ENCODE peak calls at places on chromosome 9, in six cellular contexts. B is OCI-LY7, F is mucosa of descending colon, D is cardiac fibroblast, S is epithelial cell of esophagus, X is breast epithelium. R is an unnamed sample.

GRCh38 chr9:134595014-134595413 is 46.6 kb upstream of the COL5A1 start:
- DNase-seq in B (no peak), F (no peak), D (no peak), S (no peak), X (no peak), R (no peak)

GRCh38 chr9:98097836-98098235 is 21.2 kb downstream of the TRIM14 start:
- DNase-seq in B (peak), F (no peak), D (no peak), S (peak), X (peak), R (no peak)

GRCh38 chr9:108844391-108844790 is 11.4 kb downstream of the ACTL7B start:
- DNase-seq in B (no peak), F (no peak), D (no peak), S (no peak), X (no peak), R (no peak)

GRCh38 chr9:94887721-94888120 is 161.2 kb downstream of the AOPEP start:
- DNase-seq in B (no peak), F (no peak), D (no peak), S (no peak), X (no peak), R (no peak)

GRCh38 chr9:111896942-111897830 is 572 bp downstream of the UGCG start:
- DNase-seq in B (no peak), F (peak), D (peak), S (peak), X (peak), R (no peak)

GRCh38 chr9:134058716-134059115 is 9.1 kb downstream of the BRD3 start:
- DNase-seq in B (no peak), F (no peak), D (no peak), S (peak), X (no peak), R (no peak)

GRCh38 chr9:88310310-88310980 is 77.8 kb upstream of the SPIN1 start:
- DNase-seq in B (no peak), F (peak), D (peak), S (no peak), X (no peak), R (no peak)

GRCh38 chr9:136711751-136712689 is at the start of gene DIPK1B:
- DNase-seq in B (peak), F (no peak), D (no peak), S (no peak), X (no peak), R (no peak)

GRCh38 chr9:85743290-85744128 is 1.8 kb upstream of the AGTPBP1 start:
- DNase-seq in B (no peak), F (peak), D (peak), S (peak), X (no peak), R (peak)

GRCh38 chr9:91192785-91193657 is 168.7 kb downstream of the AUH start:
- DNase-seq in B (peak), F (peak), D (peak), S (peak), X (peak), R (peak)

GRCh38 chr9:81826541-81826906 is 101.7 kb upstream of the SPATA31D4 start:
- DNase-seq in B (no peak), F (peak), D (peak), S (no peak), X (no peak), R (no peak)

DNA sequence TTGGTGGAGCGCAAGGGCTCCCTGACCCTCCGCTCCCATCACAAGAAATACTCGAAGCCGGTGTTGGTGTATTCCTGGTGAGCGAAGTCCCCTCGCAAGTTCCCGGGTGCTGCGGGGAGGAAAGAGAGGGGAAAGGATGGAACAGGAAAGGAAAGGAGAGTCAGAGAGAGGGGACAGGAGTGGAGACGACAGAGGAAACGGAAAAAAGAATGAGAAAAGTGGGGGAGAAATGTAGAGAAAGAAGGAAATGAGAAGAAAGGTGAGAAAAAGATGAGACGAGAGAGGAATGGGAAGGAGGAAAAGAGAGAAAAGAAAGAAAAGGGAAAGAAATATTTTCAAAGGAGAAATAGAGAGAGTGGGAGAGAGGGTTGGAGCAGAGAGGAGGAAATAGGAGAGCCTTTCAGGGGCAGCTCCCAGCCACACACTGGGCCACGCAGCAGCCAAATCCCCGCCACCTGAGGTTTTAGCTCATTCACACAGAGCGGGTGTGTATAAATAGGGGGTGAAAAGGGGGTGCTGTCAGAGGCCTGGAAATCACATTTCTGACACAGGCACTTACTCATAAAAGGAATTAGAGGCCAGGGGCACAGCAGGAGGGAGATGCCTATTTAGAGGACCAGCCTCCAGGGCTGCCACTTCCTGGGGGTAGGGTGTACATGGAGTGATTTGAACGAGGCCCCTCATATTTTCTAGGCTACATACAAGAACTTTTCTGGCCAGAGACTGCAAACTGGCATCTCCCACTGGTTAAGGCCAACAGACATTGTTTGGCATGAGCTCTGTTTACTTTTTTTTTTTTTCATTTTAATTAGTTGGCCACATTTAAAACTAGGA is 555 bp downstream of the CFAP95 start:
- DNase-seq in B (no peak), F (no peak), D (no peak), S (no peak), X (no peak), R (no peak)
- H3K4me3 ChIP-seq in B (no peak), F (no peak), D (no peak), S (no peak), X (peak), R (peak)

DNA sequence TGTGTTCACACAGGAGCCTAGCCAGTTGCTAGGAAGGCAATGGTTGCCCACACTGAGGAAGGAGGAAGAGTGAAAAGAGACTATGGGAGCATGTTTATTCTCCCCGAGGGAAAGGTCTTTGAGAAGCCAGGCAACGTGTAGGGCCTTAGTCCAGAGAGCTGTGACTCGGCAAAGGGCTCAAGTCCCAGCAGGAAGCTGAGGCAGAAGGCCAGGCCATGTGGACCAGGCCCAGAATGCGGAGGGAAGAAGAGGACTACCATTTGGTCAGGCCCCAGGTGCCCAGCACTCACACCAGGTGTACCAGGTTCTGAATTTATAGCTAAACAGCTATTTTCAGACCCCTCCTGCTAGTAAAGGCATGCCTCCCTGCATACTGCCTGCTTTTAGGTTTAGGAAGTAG is 136.6 kb upstream of the DMAC1 start:
- DNase-seq in B (no peak), F (no peak), D (no peak), S (no peak), X (no peak), R (no peak)
- H3K4me3 ChIP-seq in B (no peak), F (no peak), D (no peak), S (no peak), X (no peak), R (no peak)

DNA sequence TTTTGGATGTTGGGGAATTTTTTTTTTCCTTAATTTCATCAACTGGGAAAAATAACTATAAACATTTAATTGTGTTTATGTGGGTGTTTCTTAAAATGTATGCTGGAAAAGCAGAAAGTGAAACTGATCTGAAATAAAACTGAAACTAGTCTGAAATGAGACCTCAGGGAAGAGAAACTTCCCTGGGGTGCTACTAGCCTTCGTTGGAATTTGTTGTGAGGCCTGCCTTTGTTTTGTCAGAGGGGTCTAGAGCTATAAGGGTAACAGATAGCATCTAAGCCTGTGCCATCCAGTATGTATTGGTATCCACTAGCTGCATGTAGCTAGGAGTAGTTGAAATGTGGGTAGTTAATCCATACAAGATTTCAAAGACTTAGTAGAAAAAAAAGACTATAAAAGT is 10.4 kb downstream of the ZNF618 start:
- DNase-seq in B (no peak), F (no peak), D (peak), S (no peak), X (no peak), R (no peak)
- H3K4me3 ChIP-seq in B (no peak), F (no peak), D (peak), S (no peak), X (peak), R (no peak)

GRCh38 chr9:20981486-20981885 is 50.0 kb downstream of the HACD4 start:
- DNase-seq in B (no peak), F (no peak), D (peak), S (no peak), X (no peak), R (peak)
- H3K4me3 ChIP-seq in B (peak), F (no peak), D (no peak), S (no peak), X (no peak), R (no peak)

DNA sequence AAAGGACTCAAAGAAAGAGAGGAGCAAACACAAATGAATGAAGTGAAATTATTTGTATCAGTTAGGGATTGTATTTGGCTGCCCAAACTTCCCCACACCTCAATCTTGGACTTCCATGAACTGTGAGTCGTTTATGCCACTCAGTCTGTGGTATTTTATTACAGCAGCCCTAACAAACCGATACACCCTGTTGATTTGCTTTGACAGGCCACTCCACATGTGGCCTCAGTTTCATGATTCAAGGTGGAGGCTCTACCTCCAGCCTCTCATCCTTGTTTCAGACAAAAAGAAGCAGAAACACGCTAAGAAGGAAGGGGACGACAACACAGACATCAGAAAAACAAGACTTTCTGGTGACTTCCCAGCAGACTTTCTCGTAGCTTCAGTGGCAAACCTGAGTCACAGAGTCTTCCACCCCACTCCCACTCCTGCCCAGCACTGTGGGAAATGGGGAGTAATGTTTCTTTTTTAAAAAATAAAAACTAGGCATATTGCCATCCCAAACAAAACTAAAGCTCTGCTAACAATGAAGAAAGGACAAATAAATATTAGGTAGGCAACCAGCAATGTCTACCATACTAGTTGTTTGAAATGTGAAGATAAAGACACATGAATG is 52.2 kb upstream of the ABCA1 start:
- DNase-seq in B (no peak), F (no peak), D (no peak), S (no peak), X (no peak), R (no peak)
- H3K4me3 ChIP-seq in B (no peak), F (no peak), D (no peak), S (no peak), X (no peak), R (no peak)

R was measured in kidney epithelial cell.